ENCODE peak calls at places on chromosomes 3 and 15, in four cellular contexts. One of them, this sample, is unnamed.

GRCh38 chr3:29268651-29269050 is 12.2 kb upstream of the RBMS3 start:
- DNase-seq in HepG2: no peak
- DNase-seq in SK-N-SH: no peak
- DNase-seq in K562: no peak
- DNase-seq in this sample: no peak

GRCh38 chr15:98077186-98077585 is 116.7 kb downstream of the ARRDC4 start:
- DNase-seq in HepG2: no peak
- DNase-seq in SK-N-SH: no peak
- DNase-seq in K562: peak
- DNase-seq in this sample: no peak

GRCh38 chr15:40493089-40493840 is 22.5 kb downstream of the CHST14 start:
- DNase-seq in HepG2: no peak
- DNase-seq in SK-N-SH: no peak
- DNase-seq in K562: no peak
- DNase-seq in this sample: peak

GRCh38 chr15:68632101-68632500 is 53.3 kb downstream of the CORO2B start:
- DNase-seq in HepG2: no peak
- DNase-seq in SK-N-SH: no peak
- DNase-seq in K562: no peak
- DNase-seq in this sample: no peak

GRCh38 chr3:47984089-47984759 is 32.0 kb downstream of the MAP4 start:
- DNase-seq in HepG2: no peak
- DNase-seq in SK-N-SH: no peak
- DNase-seq in K562: no peak
- DNase-seq in this sample: no peak

GRCh38 chr15:93948728-93949127 is 282.6 kb upstream of the MCTP2 start:
- DNase-seq in HepG2: no peak
- DNase-seq in SK-N-SH: no peak
- DNase-seq in K562: no peak
- DNase-seq in this sample: no peak

GRCh38 chr15:68389936-68390790 is 41.8 kb downstream of the ITGA11 start:
- DNase-seq in HepG2: no peak
- DNase-seq in SK-N-SH: no peak
- DNase-seq in K562: no peak
- DNase-seq in this sample: peak

GRCh38 chr3:4413467-4413866 is 53.6 kb downstream of the SUMF1 start:
- DNase-seq in HepG2: no peak
- DNase-seq in SK-N-SH: no peak
- DNase-seq in K562: no peak
- DNase-seq in this sample: no peak

GRCh38 chr3:54870423-54870822 is 57.4 kb downstream of the LRTM1 start:
- DNase-seq in HepG2: peak
- DNase-seq in SK-N-SH: peak
- DNase-seq in K562: peak
- DNase-seq in this sample: no peak

GRCh38 chr15:73889053-73889452 is 15.7 kb downstream of the TBC1D21 start:
- DNase-seq in HepG2: no peak
- DNase-seq in SK-N-SH: no peak
- DNase-seq in K562: no peak
- DNase-seq in this sample: no peak

GRCh38 chr3:29605845-29606244 is 325.0 kb downstream of the RBMS3 start:
- DNase-seq in HepG2: no peak
- DNase-seq in SK-N-SH: no peak
- DNase-seq in K562: no peak
- DNase-seq in this sample: no peak

GRCh38 chr15:72614810-72615532 is 39.5 kb upstream of the GOLGA6B start:
- DNase-seq in HepG2: no peak
- DNase-seq in SK-N-SH: no peak
- DNase-seq in K562: no peak
- DNase-seq in this sample: no peak

GRCh38 chr15:101492752-101493692 is 3.5 kb upstream of the PCSK6 start:
- DNase-seq in HepG2: no peak
- DNase-seq in SK-N-SH: no peak
- DNase-seq in K562: no peak
- DNase-seq in this sample: no peak

GRCh38 chr15:52680756-52681155 is 1.6 kb upstream of the ATOSA start:
- DNase-seq in HepG2: no peak
- DNase-seq in SK-N-SH: no peak
- DNase-seq in K562: no peak
- DNase-seq in this sample: no peak

GRCh38 chr3:64399205-64399800 is 174.0 kb upstream of the PRICKLE2 start:
- DNase-seq in HepG2: peak
- DNase-seq in SK-N-SH: peak
- DNase-seq in K562: peak
- DNase-seq in this sample: no peak

GRCh38 chr3:155960060-155960459 is 89.6 kb downstream of the GMPS start:
- DNase-seq in HepG2: no peak
- DNase-seq in SK-N-SH: no peak
- DNase-seq in K562: no peak
- DNase-seq in this sample: no peak

GRCh38 chr3:104388624-104389023 is 978.1 kb upstream of the ALCAM start:
- DNase-seq in HepG2: no peak
- DNase-seq in SK-N-SH: no peak
- DNase-seq in K562: no peak
- DNase-seq in this sample: no peak

GRCh38 chr3:52403955-52404354 is 40.9 kb downstream of the SEMA3G start:
- DNase-seq in HepG2: no peak
- DNase-seq in SK-N-SH: no peak
- DNase-seq in K562: no peak
- DNase-seq in this sample: no peak

GRCh38 chr15:39054128-39054732 is 489.6 kb upstream of the RASGRP1 start:
- DNase-seq in HepG2: no peak
- DNase-seq in SK-N-SH: no peak
- DNase-seq in K562: no peak
- DNase-seq in this sample: no peak

GRCh38 chr3:156837130-156837529 is 11.0 kb downstream of the LEKR1 start:
- DNase-seq in HepG2: no peak
- DNase-seq in SK-N-SH: no peak
- DNase-seq in K562: peak
- DNase-seq in this sample: no peak

GRCh38 chr15:95304116-95304873 is 1026.2 kb upstream of the NR2F2 start:
- DNase-seq in HepG2: no peak
- DNase-seq in SK-N-SH: no peak
- DNase-seq in K562: no peak
- DNase-seq in this sample: no peak

GRCh38 chr15:29045717-29046116 is 159.9 kb downstream of the APBA2 start:
- DNase-seq in HepG2: no peak
- DNase-seq in SK-N-SH: no peak
- DNase-seq in K562: no peak
- DNase-seq in this sample: no peak

GRCh38 chr3:99601493-99601892 is 36.9 kb upstream of the COL8A1 start:
- DNase-seq in HepG2: no peak
- DNase-seq in SK-N-SH: no peak
- DNase-seq in K562: no peak
- DNase-seq in this sample: no peak

GRCh38 chr3:194995922-194996321 is 275.0 kb downstream of the XXYLT1 start:
- DNase-seq in HepG2: no peak
- DNase-seq in SK-N-SH: no peak
- DNase-seq in K562: no peak
- DNase-seq in this sample: no peak

GRCh38 chr3:166291510-166291909 is 454.3 kb upstream of the BCHE start:
- DNase-seq in HepG2: no peak
- DNase-seq in SK-N-SH: no peak
- DNase-seq in K562: peak
- DNase-seq in this sample: no peak

GRCh38 chr3:98565237-98565643 is 28.2 kb downstream of the CPOX start:
- DNase-seq in HepG2: no peak
- DNase-seq in SK-N-SH: no peak
- DNase-seq in K562: no peak
- DNase-seq in this sample: no peak

GRCh38 chr15:63344737-63345390 is 36.8 kb downstream of the CA12 start:
- DNase-seq in HepG2: no peak
- DNase-seq in SK-N-SH: no peak
- DNase-seq in K562: peak
- DNase-seq in this sample: no peak

GRCh38 chr15:35547775-35548364 is 1.9 kb upstream of the DPH6 start:
- DNase-seq in HepG2: no peak
- DNase-seq in SK-N-SH: no peak
- DNase-seq in K562: peak
- DNase-seq in this sample: no peak

GRCh38 chr3:121951291-121951690 is 57.1 kb downstream of the SLC15A2 start:
- DNase-seq in HepG2: peak
- DNase-seq in SK-N-SH: no peak
- DNase-seq in K562: no peak
- DNase-seq in this sample: no peak

GRCh38 chr3:182479766-182480336 is 313.5 kb upstream of the ATP11B start:
- DNase-seq in HepG2: no peak
- DNase-seq in SK-N-SH: no peak
- DNase-seq in K562: no peak
- DNase-seq in this sample: no peak
- TF ChIP-seq GABPA in HepG2: no peak
- TF ChIP-seq GABPA in SK-N-SH: no peak
- TF ChIP-seq GABPA in K562: no peak
- TF ChIP-seq GABPA in this sample: no peak

DNA sequence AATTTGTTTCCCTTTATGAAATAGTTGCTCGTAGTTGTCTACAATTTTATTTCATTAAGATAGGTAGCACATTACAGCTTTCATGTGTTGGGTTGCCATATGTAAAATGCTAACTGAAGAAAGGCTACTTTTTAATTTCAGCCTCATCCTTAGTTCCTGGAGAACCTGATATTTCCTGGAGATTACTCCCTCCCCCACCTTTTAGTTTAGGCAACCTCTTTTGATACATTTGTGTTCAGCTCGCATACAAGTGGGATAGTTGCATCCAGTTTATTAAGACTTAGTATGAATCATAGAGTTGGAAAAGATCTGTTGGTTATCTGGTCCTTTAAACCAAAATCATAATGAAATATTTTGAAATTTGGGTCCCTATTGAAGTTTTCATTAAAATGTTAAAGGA is 6.0 kb downstream of the SETD5 start:
- DNase-seq in HepG2: no peak
- DNase-seq in SK-N-SH: no peak
- DNase-seq in K562: peak
- DNase-seq in this sample: no peak
- TF ChIP-seq GABPA in HepG2: no peak
- TF ChIP-seq GABPA in SK-N-SH: no peak
- TF ChIP-seq GABPA in K562: no peak
- TF ChIP-seq GABPA in this sample: no peak

DNA sequence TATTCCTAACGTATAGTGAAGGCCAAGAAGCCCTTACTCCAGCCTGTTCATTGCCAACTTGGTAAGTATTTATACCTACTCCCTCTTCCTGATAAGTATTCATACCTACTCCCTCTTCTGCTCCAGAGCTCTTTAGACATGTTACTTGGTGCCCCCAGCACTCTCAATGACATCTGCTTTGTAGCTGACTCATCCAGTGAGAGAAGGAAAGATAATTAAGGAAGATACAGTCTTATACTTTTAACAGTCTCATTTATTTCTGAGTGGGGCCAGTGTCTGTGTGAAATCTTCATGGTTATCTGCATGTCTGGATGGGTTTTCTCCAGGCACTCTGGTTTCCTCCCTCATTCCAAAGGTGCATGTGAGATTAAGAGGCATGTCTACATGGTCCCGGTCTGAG is 698.7 kb downstream of the FHIT start:
- DNase-seq in HepG2: no peak
- DNase-seq in SK-N-SH: no peak
- DNase-seq in K562: peak
- DNase-seq in this sample: no peak
- TF ChIP-seq GABPA in HepG2: no peak
- TF ChIP-seq GABPA in SK-N-SH: no peak
- TF ChIP-seq GABPA in K562: no peak
- TF ChIP-seq GABPA in this sample: no peak

GRCh38 chr3:32593903-32594525 is 23.4 kb upstream of the DYNC1LI1 start:
- DNase-seq in HepG2: no peak
- DNase-seq in SK-N-SH: no peak
- DNase-seq in K562: no peak
- DNase-seq in this sample: no peak
- TF ChIP-seq GABPA in HepG2: no peak
- TF ChIP-seq GABPA in SK-N-SH: no peak
- TF ChIP-seq GABPA in K562: no peak
- TF ChIP-seq GABPA in this sample: no peak

GRCh38 chr3:128478576-128479506 is 12.2 kb upstream of the DNAJB8 start:
- DNase-seq in HepG2: no peak
- DNase-seq in SK-N-SH: no peak
- DNase-seq in K562: peak
- DNase-seq in this sample: no peak
- TF ChIP-seq GABPA in HepG2: no peak
- TF ChIP-seq GABPA in SK-N-SH: no peak
- TF ChIP-seq GABPA in K562: no peak
- TF ChIP-seq GABPA in this sample: no peak

GRCh38 chr3:140767536-140767935 is 89.7 kb downstream of the TRIM42 start:
- DNase-seq in HepG2: no peak
- DNase-seq in SK-N-SH: no peak
- DNase-seq in K562: no peak
- DNase-seq in this sample: no peak

GRCh38 chr3:140768921-140769320 is 91.1 kb downstream of the TRIM42 start:
- DNase-seq in HepG2: no peak
- DNase-seq in SK-N-SH: no peak
- DNase-seq in K562: no peak
- DNase-seq in this sample: no peak

GRCh38 chr3:140765246-140765645 is 87.4 kb downstream of the TRIM42 start:
- DNase-seq in HepG2: no peak
- DNase-seq in SK-N-SH: no peak
- DNase-seq in K562: no peak
- DNase-seq in this sample: no peak

GRCh38 chr3:140762751-140763150 is 84.9 kb downstream of the TRIM42 start:
- DNase-seq in HepG2: no peak
- DNase-seq in SK-N-SH: no peak
- DNase-seq in K562: no peak
- DNase-seq in this sample: no peak

GRCh38 chr3:140766465-140766864 is 88.6 kb downstream of the TRIM42 start:
- DNase-seq in HepG2: no peak
- DNase-seq in SK-N-SH: no peak
- DNase-seq in K562: no peak
- DNase-seq in this sample: no peak
- TF ChIP-seq GABPA in HepG2: no peak
- TF ChIP-seq GABPA in SK-N-SH: no peak
- TF ChIP-seq GABPA in K562: no peak
- TF ChIP-seq GABPA in this sample: no peak

GRCh38 chr15:70234256-70234965 is 136.7 kb upstream of the TLE3 start:
- DNase-seq in HepG2: no peak
- DNase-seq in SK-N-SH: no peak
- DNase-seq in K562: no peak
- DNase-seq in this sample: no peak
- TF ChIP-seq GABPA in HepG2: no peak
- TF ChIP-seq GABPA in SK-N-SH: no peak
- TF ChIP-seq GABPA in K562: no peak
- TF ChIP-seq GABPA in this sample: no peak

DNA sequence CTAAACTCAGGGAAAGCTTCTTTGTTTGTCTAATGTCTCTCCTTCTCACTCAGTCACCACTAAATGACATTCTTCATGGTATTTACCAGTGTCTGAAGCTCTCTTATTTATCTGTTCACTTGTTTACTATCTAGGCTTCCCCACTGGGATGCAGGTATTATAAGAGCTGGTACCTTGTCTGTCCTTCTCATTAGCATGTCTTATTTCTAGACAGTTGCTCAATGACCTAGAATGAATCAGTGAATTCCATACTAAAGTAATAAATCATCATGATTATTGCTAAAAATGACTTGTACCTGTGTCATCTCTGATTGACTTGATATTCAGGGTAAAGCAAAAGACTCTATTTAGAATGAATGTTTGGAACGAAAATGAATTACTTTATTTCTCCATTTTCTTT is 175.5 kb upstream of the FEZF2 start:
- DNase-seq in HepG2: no peak
- DNase-seq in SK-N-SH: no peak
- DNase-seq in K562: no peak
- DNase-seq in this sample: no peak
- TF ChIP-seq GABPA in HepG2: no peak
- TF ChIP-seq GABPA in SK-N-SH: no peak
- TF ChIP-seq GABPA in K562: no peak
- TF ChIP-seq GABPA in this sample: no peak